ENCODE peak calls at places on chromosomes 12 and 14, in ten cellular contexts. R is GM03348; O is lower leg skin; F is NCI-H2227 treated with DMSO at 0.1 percent for 48 hours; G is ovary; Q is activated T-cell treated with anti-CD3 and anti-CD28 coated beads, Interleukin-2, amount 50 U/mL, for 72 hours; I is endodermal cell; J is activated naive CD8-positive, alpha-beta T cell treated with anti-CD3 and anti-CD28 coated beads, Interleukin-2, amount 50 U/mL, for 16 hours; W is SW480; K is T-cell. A is an unnamed sample.

GRCh38 chr12:63917864-63918742 is 73.6 kb downstream of the SRGAP1 start:
- DNase-seq in I (no peak), O (no peak), G (no peak), W (no peak), Q (no peak), R (peak; percentile 78), F (no peak), J (no peak), K (no peak), A (no peak)

GRCh38 chr14:70789361-70789760 is 20.0 kb downstream of the MAP3K9 start:
- DNase-seq in F (no peak), I (no peak), W (no peak), Q (no peak), G (peak; percentile 73), O (no peak), J (no peak), R (peak; percentile 19), K (no peak), A (no peak)

GRCh38 chr12:124369055-124369900 is 74.4 kb downstream of the RFLNA start:
- DNase-seq in G (peak; percentile 96), J (no peak), R (peak; percentile 96), O (peak; percentile 96), K (no peak), I (no peak), Q (no peak), W (no peak), F (no peak), A (peak; percentile 75)

GRCh38 chr12:55637467-55637866 is 775 bp downstream of the OR10P1 start:
- DNase-seq in J (no peak), I (peak; percentile 29), O (no peak), G (no peak), R (no peak), W (peak; percentile 17), F (no peak), K (peak; percentile 44), Q (peak; percentile 58), A (no peak)

GRCh38 chr14:69072584-69072983 is 80.3 kb downstream of the DCAF5 start:
- DNase-seq in K (no peak), O (no peak), Q (no peak), I (no peak), F (no peak), G (no peak), R (no peak), W (no peak), J (no peak), A (no peak)

GRCh38 chr12:53277981-53278380 is 9.9 kb downstream of the ESPL1 start:
- DNase-seq in G (no peak), O (no peak), I (no peak), K (no peak), J (no peak), Q (no peak), R (no peak), F (no peak), W (no peak), A (no peak)

GRCh38 chr12:9340422-9341259 is 132.4 kb upstream of the PZP start:
- DNase-seq in W (peak; percentile 36), Q (no peak), K (no peak), R (no peak), I (peak; percentile 49), O (no peak), F (peak; percentile 8), G (no peak), J (no peak), A (no peak)

GRCh38 chr14:90399541-90400444 is 3.0 kb downstream of the CALM1 start:
- DNase-seq in I (peak; percentile 94), R (peak; percentile 92), K (peak; percentile 87), G (peak; percentile 90), J (peak; percentile 70), O (peak; percentile 97), W (peak; percentile 94), F (peak; percentile 86), Q (peak; percentile 90), A (peak; percentile 82)

GRCh38 chr12:113601656-113602263 is 130.1 kb upstream of the LHX5 start:
- DNase-seq in Q (no peak), W (no peak), J (no peak), K (no peak), G (no peak), F (no peak), O (no peak), I (peak; percentile 91), R (no peak), A (no peak)

GRCh38 chr14:24069411-24069735 is 2.0 kb upstream of the CPNE6 start:
- DNase-seq in Q (no peak), O (no peak), F (no peak), W (no peak), G (peak; percentile 16), I (no peak), R (no peak), K (no peak), J (no peak), A (no peak)

GRCh38 chr12:4137015-4137414 is 136.5 kb upstream of the CCND2 start:
- DNase-seq in G (no peak), Q (no peak), I (no peak), W (no peak), F (no peak), O (no peak), R (no peak), K (no peak), J (no peak), A (no peak)

GRCh38 chr14:59305836-59306555 is 117.5 kb downstream of the DAAM1 start:
- DNase-seq in K (no peak), I (no peak), R (peak; percentile 40), O (no peak), G (no peak), F (no peak), Q (no peak), J (no peak), W (no peak), A (no peak)

GRCh38 chr12:101414533-101415119 is 7.1 kb upstream of the ARL1 start:
- DNase-seq in Q (peak; percentile 13), J (no peak), O (no peak), R (peak; percentile 67), F (peak; percentile 46), G (no peak), I (peak; percentile 74), K (no peak), W (peak; percentile 54), A (peak; percentile 8)

GRCh38 chr12:19712041-19712440 is 272.7 kb downstream of the AEBP2 start:
- DNase-seq in W (no peak), O (no peak), F (no peak), I (no peak), G (no peak), R (peak; percentile 56), Q (no peak), K (no peak), J (no peak), A (peak; percentile 65)

GRCh38 chr12:122081108-122081696 is 2.6 kb downstream of the MLXIP start:
- DNase-seq in I (no peak), R (peak; percentile 36), O (no peak), W (no peak), K (no peak), Q (peak; percentile 64), J (no peak), G (no peak), F (no peak), A (no peak)

GRCh38 chr12:8950702-8951478 is 1.4 kb upstream of the M6PR start:
- DNase-seq in J (no peak), F (no peak), R (peak; percentile 11), I (no peak), W (no peak), O (no peak), K (no peak), G (no peak), Q (no peak), A (no peak)

GRCh38 chr12:66168410-66168809 is 1.4 kb downstream of the TMBIM4 start:
- DNase-seq in W (no peak), I (no peak), K (no peak), J (no peak), F (no peak), R (no peak), O (no peak), G (no peak), Q (no peak), A (no peak)

GRCh38 chr12:1319215-1319614 is 275.2 kb downstream of the FBXL14 start:
- DNase-seq in O (no peak), W (no peak), K (no peak), J (no peak), Q (no peak), F (no peak), G (no peak), I (no peak), R (peak; percentile 40), A (no peak)

GRCh38 chr14:37150414-37150813 is 22.0 kb downstream of the SLC25A21 start:
- DNase-seq in G (no peak), I (no peak), J (no peak), F (peak; percentile 39), W (peak; percentile 49), O (no peak), R (peak; percentile 60), K (no peak), Q (no peak), A (no peak)

GRCh38 chr14:73739174-73739898 is 25.2 kb upstream of the PNMA1 start:
- DNase-seq in Q (no peak), R (no peak), W (no peak), F (no peak), I (no peak), G (no peak), O (no peak), K (no peak), J (no peak), A (no peak)

GRCh38 chr14:68670344-68670725 is 122.5 kb downstream of the ZFP36L1 start:
- DNase-seq in Q (no peak), R (no peak), J (no peak), W (no peak), O (peak; percentile 82), F (no peak), G (no peak), K (no peak), I (no peak), A (no peak)

GRCh38 chr14:50529288-50530179 is 2.8 kb downstream of the MAP4K5 start:
- DNase-seq in G (no peak), I (no peak), O (no peak), J (no peak), Q (no peak), K (no peak), R (no peak), W (no peak), F (no peak), A (no peak)

GRCh38 chr14:69055125-69055524 is 76.0 kb upstream of the ACTN1 start:
- DNase-seq in W (no peak), Q (peak; percentile 6), O (no peak), G (no peak), R (no peak), K (no peak), F (no peak), I (no peak), J (no peak), A (peak; percentile 84)

GRCh38 chr14:75711796-75712211 is 50.8 kb downstream of the TTLL5 start:
- DNase-seq in G (no peak), R (peak; percentile 83), O (peak; percentile 87), J (no peak), K (no peak), I (peak; percentile 86), F (no peak), Q (peak; percentile 4), W (peak; percentile 80), A (no peak)

GRCh38 chr12:109481863-109482262 is 4.4 kb downstream of the UBE3B start:
- DNase-seq in Q (no peak), O (no peak), K (no peak), I (no peak), G (no peak), W (no peak), J (no peak), R (no peak), F (no peak), A (no peak)

GRCh38 chr14:68774771-68775613 is 17.9 kb downstream of the ZFP36L1 start:
- DNase-seq in W (peak; percentile 64), F (no peak), Q (no peak), I (peak; percentile 17), R (peak; percentile 56), K (no peak), J (no peak), G (no peak), O (peak; percentile 84), A (no peak)

GRCh38 chr14:24863933-24864708 is 185.8 kb downstream of the STXBP6 start:
- DNase-seq in R (no peak), Q (no peak), K (no peak), F (no peak), J (no peak), W (no peak), G (no peak), I (no peak), O (no peak), A (no peak)

GRCh38 chr12:21583587-21583986 is 21.1 kb downstream of the GYS2 start:
- DNase-seq in Q (no peak), F (no peak), R (no peak), J (no peak), K (no peak), W (no peak), O (no peak), G (no peak), I (no peak), A (no peak)

A was measured in pulmonary artery endothelial cell.